ENCODE peak calls at places on chromosomes 6 and 20, in five cellular contexts. U is right atrium auricular region; A is stomach; B is CD4-positive, CD25-positive, alpha-beta regulatory T cell; N is hippocampal formation. Y is an unnamed sample.

GRCh38 chr20:36098364-36098763 is 56.2 kb upstream of the EPB41L1 start:
- DNase-seq in A (peak; percentile 57), U (no peak), N (no peak), B (no peak), Y (peak; percentile 36)

GRCh38 chr6:42249279-42249678 is 31.6 kb upstream of the MRPS10 start:
- DNase-seq in B (no peak), A (no peak), N (no peak), U (no peak), Y (no peak)

GRCh38 chr6:109690373-109690739 is 646 bp downstream of the AK9 start:
- DNase-seq in B (peak; percentile 60), A (peak; percentile 76), N (peak; percentile 38), U (no peak), Y (peak; percentile 22)

GRCh38 chr6:25311251-25311910 is 32.2 kb downstream of the CARMIL1 start:
- DNase-seq in B (no peak), N (no peak), A (no peak), U (no peak), Y (no peak)

GRCh38 chr20:58330229-58330628 is 20.7 kb downstream of the RAB22A start:
- DNase-seq in N (no peak), U (no peak), B (no peak), A (no peak), Y (no peak)

GRCh38 chr6:4961322-4962168 is 42.3 kb downstream of the RPP40 start:
- DNase-seq in N (no peak), B (no peak), A (no peak), U (no peak), Y (no peak)

GRCh38 chr20:46698788-46699187 is 9.5 kb upstream of the TP53RK start:
- DNase-seq in N (no peak), B (no peak), U (no peak), A (no peak), Y (no peak)

GRCh38 chr6:126826315-126826714 is 292.2 kb upstream of the RSPO3 start:
- DNase-seq in U (no peak), A (no peak), N (no peak), B (no peak), Y (no peak)

GRCh38 chr20:18019068-18019467 is 38.6 kb downstream of the OVOL2 start:
- DNase-seq in U (no peak), A (no peak), N (no peak), B (peak; percentile 37), Y (no peak)

GRCh38 chr6:17863971-17864754 is 123.3 kb downstream of the KIF13A start:
- DNase-seq in U (no peak), A (no peak), B (no peak), N (peak; percentile 51), Y (peak; percentile 36)

GRCh38 chr6:129621252-129621651 is 88.7 kb downstream of the ARHGAP18 start:
- DNase-seq in B (peak; percentile 46), A (peak; percentile 34), U (no peak), N (no peak), Y (no peak)